ENCODE peak calls at places on chromosomes 13 and 19, in six cellular contexts. L, S, Z, B, P and G are unnamed samples.

GRCh38 chr13:106630650-106631049 is 62.7 kb upstream of the ARGLU1 start:
- DNase-seq in L (no peak), S (no peak), Z (no peak), B (no peak), P (no peak), G (no peak)

GRCh38 chr13:99062593-99062992 is 84.7 kb upstream of the DOCK9 start:
- DNase-seq in L (no peak), S (no peak), Z (peak), B (no peak), P (peak), G (no peak)

GRCh38 chr13:29532821-29533220 is 62.7 kb downstream of the SLC7A1 start:
- DNase-seq in L (no peak), S (no peak), Z (no peak), B (peak), P (no peak), G (no peak)

GRCh38 chr13:96089749-96090239 is at the start of gene HS6ST3:
- DNase-seq in L (peak), S (peak), Z (peak), B (peak), P (no peak), G (peak)

GRCh38 chr13:71368301-71368700 is 498.7 kb downstream of the DACH1 start:
- DNase-seq in L (no peak), S (no peak), Z (no peak), B (no peak), P (no peak), G (no peak)

GRCh38 chr19:16153582-16154336 is 10.3 kb downstream of the HSH2D start:
- DNase-seq in L (peak), S (no peak), Z (no peak), B (no peak), P (no peak), G (peak)

GRCh38 chr13:99983401-99984133 is 2.0 kb downstream of the ZIC2 start:
- DNase-seq in L (no peak), S (no peak), Z (no peak), B (no peak), P (no peak), G (peak)

GRCh38 chr13:32989331-32989730 is 26.9 kb upstream of the KL start:
- DNase-seq in L (no peak), S (no peak), Z (no peak), B (no peak), P (no peak), G (no peak)

GRCh38 chr13:46541210-46541609 is 11.8 kb upstream of the LRCH1 start:
- DNase-seq in L (no peak), S (no peak), Z (no peak), B (no peak), P (no peak), G (no peak)

GRCh38 chr13:94525781-94526180 is 46.3 kb upstream of the DCT start:
- DNase-seq in L (no peak), S (no peak), Z (no peak), B (no peak), P (no peak), G (no peak)

GRCh38 chr19:14368011-14368513 is 13.2 kb upstream of the ADGRE5 start:
- DNase-seq in L (no peak), S (no peak), Z (no peak), B (no peak), P (no peak), G (no peak)

GRCh38 chr13:109509154-109509905 is 277.1 kb downstream of the IRS2 start:
- DNase-seq in L (no peak), S (no peak), Z (no peak), B (no peak), P (no peak), G (no peak)

GRCh38 chr19:13841339-13842293 is 35.3 kb upstream of the NANOS3 start:
- DNase-seq in L (no peak), S (no peak), Z (peak), B (peak), P (no peak), G (peak)

DNA sequence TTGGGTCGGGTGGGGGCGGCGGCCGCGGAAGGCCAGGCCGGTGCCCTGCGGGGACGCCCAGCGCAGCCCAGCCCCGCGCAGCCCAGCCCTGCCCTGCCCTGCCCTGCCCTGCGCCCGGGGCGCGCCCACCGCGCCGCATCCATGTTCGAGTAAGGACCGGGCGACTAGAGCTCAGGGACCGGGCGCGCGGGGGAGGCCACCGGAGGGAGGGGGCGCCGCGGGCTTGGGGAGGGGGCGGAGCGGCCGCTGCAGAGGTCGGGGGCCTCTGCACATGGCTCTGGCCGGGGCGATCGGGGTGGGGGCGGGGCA is 169 bp downstream of the GRAMD1A start:
- DNase-seq in L (no peak), S (no peak), Z (no peak), B (no peak), P (no peak), G (no peak)
- TF ChIP-seq POLR2A in L (no peak), S (peak), Z (no peak), B (no peak), P (peak), G (no peak)

GRCh38 chr19:34733266-34733825 is 697 bp upstream of the ZNF181 start:
- DNase-seq in L (peak), S (no peak), Z (peak), B (peak), P (no peak), G (peak)
- TF ChIP-seq POLR2A in L (no peak), S (peak), Z (peak), B (peak), P (no peak), G (peak)

DNA sequence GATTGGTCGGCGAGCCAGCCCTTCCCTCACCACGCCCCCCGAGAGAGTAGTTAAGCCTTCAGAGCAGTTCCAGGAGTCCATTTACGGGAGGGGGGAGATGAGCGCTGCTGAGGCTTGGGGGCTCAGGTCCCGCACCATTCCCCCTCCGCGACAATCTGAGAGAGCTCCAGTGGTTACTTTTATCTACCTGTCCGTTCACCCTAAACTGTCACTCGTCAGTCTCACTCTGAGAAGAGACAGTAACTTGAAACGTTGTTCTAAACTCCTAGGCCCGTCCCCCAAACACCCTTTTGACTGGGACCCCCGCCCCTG is 2.0 kb downstream of the FOSB start:
- DNase-seq in L (peak), S (no peak), Z (no peak), B (no peak), P (no peak), G (no peak)
- TF ChIP-seq POLR2A in L (no peak), S (no peak), Z (peak), B (no peak), P (no peak), G (no peak)

DNA sequence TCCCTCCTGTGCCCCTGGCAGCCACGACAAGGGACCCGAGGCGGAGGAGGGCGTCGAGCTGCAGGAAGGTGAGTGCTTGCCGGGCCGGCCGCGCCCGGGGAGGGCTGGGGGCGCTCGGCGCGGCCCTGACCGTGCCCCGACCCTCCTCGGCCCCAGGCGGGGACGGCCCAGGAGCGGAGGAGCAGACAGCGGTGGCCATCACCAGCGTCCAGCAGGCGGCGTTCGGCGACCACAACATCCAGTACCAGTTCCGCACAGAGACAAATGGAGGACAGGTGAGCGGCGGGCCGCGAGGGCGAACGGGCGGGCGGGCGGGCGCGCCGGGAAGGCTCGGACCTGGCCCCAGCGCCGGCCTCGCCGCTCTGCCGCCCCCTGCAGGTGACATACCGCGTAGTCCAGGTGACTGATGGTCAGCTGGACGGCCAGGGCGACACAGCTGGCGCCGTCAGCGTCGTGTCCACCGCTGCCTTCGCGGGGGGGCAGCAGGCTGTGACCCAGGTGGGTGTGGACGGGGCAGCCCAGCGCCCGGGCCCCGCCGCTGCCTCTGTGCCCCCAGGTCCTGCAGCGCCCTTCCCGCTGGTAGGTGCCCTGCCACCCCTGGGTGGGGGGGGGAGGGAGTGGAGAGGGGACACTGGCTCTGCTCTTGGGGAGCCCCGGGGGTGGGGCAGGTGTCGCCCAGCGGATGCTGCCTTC is 809 bp downstream of the USF2 start:
- DNase-seq in L (peak), S (peak), Z (peak), B (peak), P (no peak), G (peak)
- TF ChIP-seq POLR2A in L (no peak), S (no peak), Z (no peak), B (no peak), P (no peak), G (peak)

GRCh38 chr19:1064661-1065605 is 2.0 kb upstream of the ARHGAP45 start:
- DNase-seq in L (peak), S (peak), Z (peak), B (peak), P (no peak), G (peak)
- TF ChIP-seq POLR2A in L (no peak), S (no peak), Z (no peak), B (no peak), P (no peak), G (peak)

GRCh38 chr19:40690699-40691420 is 409 bp upstream of the NUMBL start:
- DNase-seq in L (peak), S (peak), Z (peak), B (peak), P (no peak), G (peak)

GRCh38 chr19:40688987-40689338 is 1.5 kb downstream of the NUMBL start:
- DNase-seq in L (no peak), S (no peak), Z (no peak), B (no peak), P (no peak), G (peak)

GRCh38 chr19:40690050-40690698 is at the start of gene NUMBL:
- DNase-seq in L (no peak), S (no peak), Z (no peak), B (no peak), P (no peak), G (no peak)

GRCh38 chr19:40688294-40688693 is 2.2 kb downstream of the NUMBL start:
- DNase-seq in L (no peak), S (no peak), Z (no peak), B (no peak), P (no peak), G (no peak)

DNA sequence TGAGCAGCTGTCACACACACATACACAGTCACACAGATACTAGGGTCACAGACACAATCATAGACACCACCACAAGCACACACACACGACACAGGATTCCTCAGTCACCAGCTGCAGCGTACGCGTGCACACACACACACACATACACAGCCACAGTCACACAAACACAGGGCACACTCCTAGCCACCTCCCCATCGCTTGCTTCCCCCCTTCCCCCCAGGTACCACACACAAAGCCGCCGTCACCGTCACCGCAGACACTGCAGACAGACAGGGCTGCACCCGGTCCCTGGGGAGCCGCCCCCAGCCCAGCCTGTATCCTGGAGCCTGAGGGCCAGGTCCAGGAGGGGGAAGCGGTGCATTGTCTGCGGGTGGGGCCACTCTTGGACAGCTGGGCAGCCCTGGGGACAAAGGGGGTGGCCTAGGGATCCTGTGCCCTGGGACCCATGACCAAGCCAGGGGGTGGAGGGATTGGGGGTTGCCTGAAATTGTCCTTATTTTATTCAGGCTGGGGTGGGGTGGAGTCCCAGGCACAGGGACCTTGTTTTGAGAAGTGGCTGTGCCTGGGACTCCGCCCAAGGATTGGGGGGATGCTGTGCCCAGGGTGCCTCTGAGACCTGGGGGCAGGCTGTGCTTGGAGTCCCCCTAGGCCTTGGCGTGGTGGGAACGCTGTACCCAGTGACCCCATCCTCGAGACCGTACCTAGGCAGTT is 957 bp downstream of the NUMBL start:
- DNase-seq in L (no peak), S (no peak), Z (peak), B (peak), P (no peak), G (peak)
- TF ChIP-seq POLR2A in L (no peak), S (no peak), Z (no peak), B (no peak), P (no peak), G (peak)